ENCODE peak calls at places on chromosomes 16 and 17, in ten cellular contexts. One of them, this sample, is unnamed.

GRCh38 chr16:48522041-48522440 is 87.9 kb downstream of the N4BP1 start:
- DNase-seq in stimulated activated CD4-positive, alpha-beta T cell treated with anti-CD3 and anti-CD28 coated beads, Interleukin-2, amount 100 ng/mL, for 48 hours: no peak
- DNase-seq in RWPE1: no peak
- DNase-seq in aorta: no peak
- DNase-seq in mesothelial cell of epicardium: no peak
- DNase-seq in renal cortical epithelial cell: no peak
- DNase-seq in skeletal muscle cell: no peak
- DNase-seq in ascending aorta: no peak
- DNase-seq in activated effector memory CD4-positive, alpha-beta T cell treated with Interleukin-2 at 50 U/mL for 16 hours: no peak
- DNase-seq in EH: no peak
- DNase-seq in this sample: no peak

GRCh38 chr16:14111713-14112538 is 40.8 kb downstream of the MRTFB start:
- DNase-seq in stimulated activated CD4-positive, alpha-beta T cell treated with anti-CD3 and anti-CD28 coated beads, Interleukin-2, amount 100 ng/mL, for 48 hours: no peak
- DNase-seq in RWPE1: no peak
- DNase-seq in aorta: no peak
- DNase-seq in mesothelial cell of epicardium: no peak
- DNase-seq in renal cortical epithelial cell: peak; percentile 25
- DNase-seq in skeletal muscle cell: no peak
- DNase-seq in ascending aorta: peak; percentile 62
- DNase-seq in activated effector memory CD4-positive, alpha-beta T cell treated with Interleukin-2 at 50 U/mL for 16 hours: no peak
- DNase-seq in EH: peak; percentile 32
- DNase-seq in this sample: peak; percentile 7

GRCh38 chr17:7355053-7355452 is at the start of gene TMEM95:
- DNase-seq in stimulated activated CD4-positive, alpha-beta T cell treated with anti-CD3 and anti-CD28 coated beads, Interleukin-2, amount 100 ng/mL, for 48 hours: no peak
- DNase-seq in RWPE1: no peak
- DNase-seq in aorta: no peak
- DNase-seq in mesothelial cell of epicardium: no peak
- DNase-seq in renal cortical epithelial cell: no peak
- DNase-seq in skeletal muscle cell: no peak
- DNase-seq in ascending aorta: no peak
- DNase-seq in activated effector memory CD4-positive, alpha-beta T cell treated with Interleukin-2 at 50 U/mL for 16 hours: no peak
- DNase-seq in EH: peak; percentile 63
- DNase-seq in this sample: no peak

GRCh38 chr17:49438439-49438861 is 23.8 kb upstream of the PHB1 start:
- DNase-seq in stimulated activated CD4-positive, alpha-beta T cell treated with anti-CD3 and anti-CD28 coated beads, Interleukin-2, amount 100 ng/mL, for 48 hours: no peak
- DNase-seq in RWPE1: no peak
- DNase-seq in aorta: no peak
- DNase-seq in mesothelial cell of epicardium: no peak
- DNase-seq in renal cortical epithelial cell: no peak
- DNase-seq in skeletal muscle cell: no peak
- DNase-seq in ascending aorta: no peak
- DNase-seq in activated effector memory CD4-positive, alpha-beta T cell treated with Interleukin-2 at 50 U/mL for 16 hours: no peak
- DNase-seq in EH: no peak
- DNase-seq in this sample: no peak

GRCh38 chr16:56675685-56676210 is 6.1 kb downstream of the MT1H start:
- DNase-seq in stimulated activated CD4-positive, alpha-beta T cell treated with anti-CD3 and anti-CD28 coated beads, Interleukin-2, amount 100 ng/mL, for 48 hours: peak; percentile 49
- DNase-seq in RWPE1: no peak
- DNase-seq in aorta: no peak
- DNase-seq in mesothelial cell of epicardium: no peak
- DNase-seq in renal cortical epithelial cell: no peak
- DNase-seq in skeletal muscle cell: no peak
- DNase-seq in ascending aorta: no peak
- DNase-seq in activated effector memory CD4-positive, alpha-beta T cell treated with Interleukin-2 at 50 U/mL for 16 hours: no peak
- DNase-seq in EH: no peak
- DNase-seq in this sample: peak; percentile 77

GRCh38 chr17:36884495-36885160 is 52.6 kb upstream of the LHX1 start:
- DNase-seq in stimulated activated CD4-positive, alpha-beta T cell treated with anti-CD3 and anti-CD28 coated beads, Interleukin-2, amount 100 ng/mL, for 48 hours: no peak
- DNase-seq in RWPE1: no peak
- DNase-seq in aorta: no peak
- DNase-seq in mesothelial cell of epicardium: no peak
- DNase-seq in renal cortical epithelial cell: no peak
- DNase-seq in skeletal muscle cell: no peak
- DNase-seq in ascending aorta: no peak
- DNase-seq in activated effector memory CD4-positive, alpha-beta T cell treated with Interleukin-2 at 50 U/mL for 16 hours: no peak
- DNase-seq in EH: no peak
- DNase-seq in this sample: no peak

GRCh38 chr17:80122026-80122575 is 20.7 kb downstream of the GAA start:
- DNase-seq in stimulated activated CD4-positive, alpha-beta T cell treated with anti-CD3 and anti-CD28 coated beads, Interleukin-2, amount 100 ng/mL, for 48 hours: no peak
- DNase-seq in RWPE1: no peak
- DNase-seq in aorta: no peak
- DNase-seq in mesothelial cell of epicardium: no peak
- DNase-seq in renal cortical epithelial cell: no peak
- DNase-seq in skeletal muscle cell: no peak
- DNase-seq in ascending aorta: no peak
- DNase-seq in activated effector memory CD4-positive, alpha-beta T cell treated with Interleukin-2 at 50 U/mL for 16 hours: no peak
- DNase-seq in EH: no peak
- DNase-seq in this sample: no peak

GRCh38 chr16:10256855-10257641 is 74.8 kb upstream of the GRIN2A start:
- DNase-seq in stimulated activated CD4-positive, alpha-beta T cell treated with anti-CD3 and anti-CD28 coated beads, Interleukin-2, amount 100 ng/mL, for 48 hours: peak; percentile 45
- DNase-seq in RWPE1: peak; percentile 67
- DNase-seq in aorta: no peak
- DNase-seq in mesothelial cell of epicardium: no peak
- DNase-seq in renal cortical epithelial cell: peak; percentile 56
- DNase-seq in skeletal muscle cell: peak; percentile 2
- DNase-seq in ascending aorta: no peak
- DNase-seq in activated effector memory CD4-positive, alpha-beta T cell treated with Interleukin-2 at 50 U/mL for 16 hours: peak; percentile 21
- DNase-seq in EH: peak; percentile 34
- DNase-seq in this sample: peak; percentile 66

GRCh38 chr17:74952431-74953128 is 16.9 kb downstream of the OTOP3 start:
- DNase-seq in stimulated activated CD4-positive, alpha-beta T cell treated with anti-CD3 and anti-CD28 coated beads, Interleukin-2, amount 100 ng/mL, for 48 hours: no peak
- DNase-seq in RWPE1: no peak
- DNase-seq in aorta: no peak
- DNase-seq in mesothelial cell of epicardium: no peak
- DNase-seq in renal cortical epithelial cell: no peak
- DNase-seq in skeletal muscle cell: no peak
- DNase-seq in ascending aorta: no peak
- DNase-seq in activated effector memory CD4-positive, alpha-beta T cell treated with Interleukin-2 at 50 U/mL for 16 hours: no peak
- DNase-seq in EH: no peak
- DNase-seq in this sample: no peak

GRCh38 chr17:46832306-46832895 is 13.9 kb upstream of the WNT3 start:
- DNase-seq in stimulated activated CD4-positive, alpha-beta T cell treated with anti-CD3 and anti-CD28 coated beads, Interleukin-2, amount 100 ng/mL, for 48 hours: no peak
- DNase-seq in RWPE1: no peak
- DNase-seq in aorta: no peak
- DNase-seq in mesothelial cell of epicardium: no peak
- DNase-seq in renal cortical epithelial cell: no peak
- DNase-seq in skeletal muscle cell: no peak
- DNase-seq in ascending aorta: no peak
- DNase-seq in activated effector memory CD4-positive, alpha-beta T cell treated with Interleukin-2 at 50 U/mL for 16 hours: no peak
- DNase-seq in EH: no peak
- DNase-seq in this sample: no peak

GRCh38 chr16:85612801-85613608 is at the start of gene GSE1:
- DNase-seq in stimulated activated CD4-positive, alpha-beta T cell treated with anti-CD3 and anti-CD28 coated beads, Interleukin-2, amount 100 ng/mL, for 48 hours: peak; percentile 59
- DNase-seq in RWPE1: peak; percentile 92
- DNase-seq in aorta: peak; percentile 91
- DNase-seq in mesothelial cell of epicardium: peak; percentile 70
- DNase-seq in renal cortical epithelial cell: peak; percentile 84
- DNase-seq in skeletal muscle cell: no peak
- DNase-seq in ascending aorta: peak; percentile 94
- DNase-seq in activated effector memory CD4-positive, alpha-beta T cell treated with Interleukin-2 at 50 U/mL for 16 hours: peak; percentile 56
- DNase-seq in EH: peak; percentile 81
- DNase-seq in this sample: peak; percentile 85

GRCh38 chr16:57216968-57217367 is 28.1 kb upstream of the ARL2BP start:
- DNase-seq in stimulated activated CD4-positive, alpha-beta T cell treated with anti-CD3 and anti-CD28 coated beads, Interleukin-2, amount 100 ng/mL, for 48 hours: no peak
- DNase-seq in RWPE1: no peak
- DNase-seq in aorta: no peak
- DNase-seq in mesothelial cell of epicardium: no peak
- DNase-seq in renal cortical epithelial cell: no peak
- DNase-seq in skeletal muscle cell: no peak
- DNase-seq in ascending aorta: no peak
- DNase-seq in activated effector memory CD4-positive, alpha-beta T cell treated with Interleukin-2 at 50 U/mL for 16 hours: no peak
- DNase-seq in EH: no peak
- DNase-seq in this sample: no peak

GRCh38 chr17:50288306-50288705 is 14.0 kb downstream of the TMEM92 start:
- DNase-seq in stimulated activated CD4-positive, alpha-beta T cell treated with anti-CD3 and anti-CD28 coated beads, Interleukin-2, amount 100 ng/mL, for 48 hours: no peak
- DNase-seq in RWPE1: no peak
- DNase-seq in aorta: peak; percentile 17
- DNase-seq in mesothelial cell of epicardium: no peak
- DNase-seq in renal cortical epithelial cell: no peak
- DNase-seq in skeletal muscle cell: no peak
- DNase-seq in ascending aorta: no peak
- DNase-seq in activated effector memory CD4-positive, alpha-beta T cell treated with Interleukin-2 at 50 U/mL for 16 hours: no peak
- DNase-seq in EH: no peak
- DNase-seq in this sample: no peak

GRCh38 chr16:70680495-70681381 is 5.1 kb downstream of the MTSS2 start:
- DNase-seq in stimulated activated CD4-positive, alpha-beta T cell treated with anti-CD3 and anti-CD28 coated beads, Interleukin-2, amount 100 ng/mL, for 48 hours: no peak
- DNase-seq in RWPE1: no peak
- DNase-seq in aorta: peak; percentile 48
- DNase-seq in mesothelial cell of epicardium: no peak
- DNase-seq in renal cortical epithelial cell: no peak
- DNase-seq in skeletal muscle cell: no peak
- DNase-seq in ascending aorta: no peak
- DNase-seq in activated effector memory CD4-positive, alpha-beta T cell treated with Interleukin-2 at 50 U/mL for 16 hours: no peak
- DNase-seq in EH: peak; percentile 44
- DNase-seq in this sample: no peak

GRCh38 chr17:30379303-30380105 is 777 bp downstream of the CPD start:
- DNase-seq in stimulated activated CD4-positive, alpha-beta T cell treated with anti-CD3 and anti-CD28 coated beads, Interleukin-2, amount 100 ng/mL, for 48 hours: no peak
- DNase-seq in RWPE1: no peak
- DNase-seq in aorta: peak; percentile 58
- DNase-seq in mesothelial cell of epicardium: no peak
- DNase-seq in renal cortical epithelial cell: no peak
- DNase-seq in skeletal muscle cell: no peak
- DNase-seq in ascending aorta: no peak
- DNase-seq in activated effector memory CD4-positive, alpha-beta T cell treated with Interleukin-2 at 50 U/mL for 16 hours: peak; percentile 26
- DNase-seq in EH: peak; percentile 15
- DNase-seq in this sample: peak; percentile 61

GRCh38 chr16:813204-813915 is 12.8 kb upstream of the GNG13 start:
- DNase-seq in stimulated activated CD4-positive, alpha-beta T cell treated with anti-CD3 and anti-CD28 coated beads, Interleukin-2, amount 100 ng/mL, for 48 hours: peak; percentile 63
- DNase-seq in RWPE1: peak; percentile 68
- DNase-seq in aorta: no peak
- DNase-seq in mesothelial cell of epicardium: no peak
- DNase-seq in renal cortical epithelial cell: no peak
- DNase-seq in skeletal muscle cell: no peak
- DNase-seq in ascending aorta: no peak
- DNase-seq in activated effector memory CD4-positive, alpha-beta T cell treated with Interleukin-2 at 50 U/mL for 16 hours: peak; percentile 16
- DNase-seq in EH: peak; percentile 55
- DNase-seq in this sample: peak; percentile 76

GRCh38 chr17:44473367-44473766 is 29.8 kb downstream of the GPATCH8 start:
- DNase-seq in stimulated activated CD4-positive, alpha-beta T cell treated with anti-CD3 and anti-CD28 coated beads, Interleukin-2, amount 100 ng/mL, for 48 hours: no peak
- DNase-seq in RWPE1: no peak
- DNase-seq in aorta: no peak
- DNase-seq in mesothelial cell of epicardium: no peak
- DNase-seq in renal cortical epithelial cell: peak; percentile 11
- DNase-seq in skeletal muscle cell: no peak
- DNase-seq in ascending aorta: no peak
- DNase-seq in activated effector memory CD4-positive, alpha-beta T cell treated with Interleukin-2 at 50 U/mL for 16 hours: no peak
- DNase-seq in EH: peak; percentile 21
- DNase-seq in this sample: no peak

GRCh38 chr17:47948706-47949196 is 7.4 kb downstream of the PNPO start:
- DNase-seq in stimulated activated CD4-positive, alpha-beta T cell treated with anti-CD3 and anti-CD28 coated beads, Interleukin-2, amount 100 ng/mL, for 48 hours: no peak
- DNase-seq in RWPE1: no peak
- DNase-seq in aorta: no peak
- DNase-seq in mesothelial cell of epicardium: no peak
- DNase-seq in renal cortical epithelial cell: peak; percentile 79
- DNase-seq in skeletal muscle cell: no peak
- DNase-seq in ascending aorta: no peak
- DNase-seq in activated effector memory CD4-positive, alpha-beta T cell treated with Interleukin-2 at 50 U/mL for 16 hours: no peak
- DNase-seq in EH: no peak
- DNase-seq in this sample: no peak

GRCh38 chr17:9484789-9485188 is 90.8 kb downstream of the STX8 start:
- DNase-seq in stimulated activated CD4-positive, alpha-beta T cell treated with anti-CD3 and anti-CD28 coated beads, Interleukin-2, amount 100 ng/mL, for 48 hours: no peak
- DNase-seq in RWPE1: no peak
- DNase-seq in aorta: no peak
- DNase-seq in mesothelial cell of epicardium: no peak
- DNase-seq in renal cortical epithelial cell: no peak
- DNase-seq in skeletal muscle cell: no peak
- DNase-seq in ascending aorta: no peak
- DNase-seq in activated effector memory CD4-positive, alpha-beta T cell treated with Interleukin-2 at 50 U/mL for 16 hours: no peak
- DNase-seq in EH: peak; percentile 52
- DNase-seq in this sample: no peak

GRCh38 chr17:45221081-45221996 is at the start of gene FMNL1:
- DNase-seq in stimulated activated CD4-positive, alpha-beta T cell treated with anti-CD3 and anti-CD28 coated beads, Interleukin-2, amount 100 ng/mL, for 48 hours: peak; percentile 52
- DNase-seq in RWPE1: no peak
- DNase-seq in aorta: peak; percentile 87
- DNase-seq in mesothelial cell of epicardium: no peak
- DNase-seq in renal cortical epithelial cell: no peak
- DNase-seq in skeletal muscle cell: no peak
- DNase-seq in ascending aorta: peak; percentile 70
- DNase-seq in activated effector memory CD4-positive, alpha-beta T cell treated with Interleukin-2 at 50 U/mL for 16 hours: peak; percentile 61
- DNase-seq in EH: peak; percentile 41
- DNase-seq in this sample: peak; percentile 79

GRCh38 chr17:82238562-82239201 is 9.8 kb downstream of the SLC16A3 start:
- DNase-seq in stimulated activated CD4-positive, alpha-beta T cell treated with anti-CD3 and anti-CD28 coated beads, Interleukin-2, amount 100 ng/mL, for 48 hours: peak; percentile 57
- DNase-seq in RWPE1: peak; percentile 75
- DNase-seq in aorta: peak; percentile 85
- DNase-seq in mesothelial cell of epicardium: no peak
- DNase-seq in renal cortical epithelial cell: peak; percentile 69
- DNase-seq in skeletal muscle cell: no peak
- DNase-seq in ascending aorta: peak; percentile 85
- DNase-seq in activated effector memory CD4-positive, alpha-beta T cell treated with Interleukin-2 at 50 U/mL for 16 hours: peak; percentile 68
- DNase-seq in EH: peak; percentile 95
- DNase-seq in this sample: peak; percentile 87

GRCh38 chr16:89687092-89687940 is 827 bp downstream of the CDK10 start:
- DNase-seq in stimulated activated CD4-positive, alpha-beta T cell treated with anti-CD3 and anti-CD28 coated beads, Interleukin-2, amount 100 ng/mL, for 48 hours: no peak
- DNase-seq in RWPE1: peak; percentile 32
- DNase-seq in aorta: peak; percentile 26
- DNase-seq in mesothelial cell of epicardium: no peak
- DNase-seq in renal cortical epithelial cell: peak; percentile 95
- DNase-seq in skeletal muscle cell: no peak
- DNase-seq in ascending aorta: no peak
- DNase-seq in activated effector memory CD4-positive, alpha-beta T cell treated with Interleukin-2 at 50 U/mL for 16 hours: no peak
- DNase-seq in EH: peak; percentile 67
- DNase-seq in this sample: peak; percentile 43

GRCh38 chr17:82283208-82283749 is 9.8 kb upstream of the CSNK1D start:
- DNase-seq in stimulated activated CD4-positive, alpha-beta T cell treated with anti-CD3 and anti-CD28 coated beads, Interleukin-2, amount 100 ng/mL, for 48 hours: peak; percentile 54
- DNase-seq in RWPE1: peak; percentile 91
- DNase-seq in aorta: no peak
- DNase-seq in mesothelial cell of epicardium: peak; percentile 55
- DNase-seq in renal cortical epithelial cell: peak; percentile 81
- DNase-seq in skeletal muscle cell: peak; percentile 62
- DNase-seq in ascending aorta: no peak
- DNase-seq in activated effector memory CD4-positive, alpha-beta T cell treated with Interleukin-2 at 50 U/mL for 16 hours: no peak
- DNase-seq in EH: peak; percentile 87
- DNase-seq in this sample: peak; percentile 87

This sample was measured in activated CD4-positive, alpha-beta T cell treated with anti-CD3 and anti-CD28 coated beads for 36 hours.